ENCODE peak calls at places on chromosomes 2 and 18, in four cellular contexts. O is HCT116, W is SK-N-SH, U is K562. X is an unnamed sample.

GRCh38 chr2:126901459-126901858 is 2.8 kb downstream of the TEX51 start:
- DNase-seq in U (no peak), W (no peak), O (no peak), X (no peak)

GRCh38 chr2:178194600-178195389 is 483 bp downstream of the OSBPL6 start:
- DNase-seq in U (peak; percentile 64), W (peak; percentile 79), O (no peak), X (no peak)

GRCh38 chr2:18119883-18120282 is 241.4 kb downstream of the KCNS3 start:
- DNase-seq in U (no peak), W (no peak), O (no peak), X (no peak)

GRCh38 chr2:200993097-200993496 is 29.6 kb upstream of the ORC2 start:
- DNase-seq in W (no peak), U (no peak), O (no peak), X (no peak)

GRCh38 chr2:161238559-161239415 is 69.4 kb upstream of the PSMD14 start:
- DNase-seq in W (peak; percentile 80), O (no peak), U (no peak), X (no peak)

GRCh38 chr2:182784777-182785176 is 68.7 kb downstream of the DNAJC10 start:
- DNase-seq in O (peak; percentile 28), W (peak; percentile 37), U (peak; percentile 19), X (peak; percentile 52)

GRCh38 chr2:239800785-239801184 is 224.4 kb downstream of the NDUFA10 start:
- DNase-seq in O (no peak), W (no peak), U (no peak), X (no peak)

GRCh38 chr2:101597347-101597944 is 100.1 kb upstream of the MAP4K4 start:
- DNase-seq in O (no peak), W (no peak), U (no peak), X (peak; percentile 92)

GRCh38 chr2:8121826-8122505 is 559.9 kb upstream of the ID2 start:
- DNase-seq in U (no peak), O (no peak), W (no peak), X (no peak)

GRCh38 chr2:215828528-215829184 is 184.7 kb downstream of the MREG start:
- DNase-seq in O (peak; percentile 58), W (peak; percentile 46), U (peak; percentile 51), X (peak; percentile 81)

GRCh38 chr2:85578243-85579180 is 1.1 kb downstream of the VAMP8 start:
- DNase-seq in O (no peak), W (no peak), U (peak; percentile 51), X (no peak)

GRCh38 chr2:187862715-187863114 is 308.5 kb upstream of the TFPI start:
- DNase-seq in W (no peak), U (no peak), O (no peak), X (no peak)

GRCh38 chr18:26119246-26119645 is 14.4 kb upstream of the PSMA8 start:
- DNase-seq in W (no peak), U (no peak), O (no peak), X (no peak)

GRCh38 chr2:53130441-53130943 is 637.1 kb upstream of the CHAC2 start:
- DNase-seq in U (no peak), W (no peak), O (no peak), X (no peak)

GRCh38 chr2:86747708-86748627 is 27.9 kb downstream of the RMND5A start:
- DNase-seq in U (no peak), W (no peak), O (peak; percentile 31), X (peak; percentile 12)

GRCh38 chr2:193475038-193475437 is 1280.3 kb upstream of the TMEFF2 start:
- DNase-seq in U (no peak), O (no peak), W (no peak), X (no peak)

GRCh38 chr2:177665328-177665727 is 272.8 kb downstream of the AGPS start:
- DNase-seq in O (no peak), U (no peak), W (no peak), X (no peak)

GRCh38 chr2:187078297-187078696 is 229.3 kb upstream of the ZSWIM2 start:
- DNase-seq in W (no peak), U (peak; percentile 13), O (no peak), X (peak; percentile 23)

GRCh38 chr18:4430836-4431235 is 24.3 kb downstream of the DLGAP1 start:
- DNase-seq in W (no peak), O (no peak), U (no peak), X (no peak)

GRCh38 chr2:241500431-241500975 is 7.9 kb downstream of the STK25 start:
- DNase-seq in U (no peak), W (peak; percentile 14), O (no peak), X (no peak)
- TF ChIP-seq ELF1 in U (no peak), W (no peak), O (no peak), X (no peak)

GRCh38 chr18:76995896-76996295 is 136.7 kb downstream of the MBP start:
- DNase-seq in U (no peak), O (no peak), W (no peak), X (no peak)
- TF ChIP-seq ELF1 in U (no peak), O (no peak), W (no peak), X (no peak)

GRCh38 chr2:232629201-232629475 is 4.3 kb upstream of the EFHD1 start:
- DNase-seq in U (no peak), O (no peak), W (no peak), X (no peak)
- TF ChIP-seq ELF1 in U (no peak), O (no peak), W (no peak), X (no peak)

DNA sequence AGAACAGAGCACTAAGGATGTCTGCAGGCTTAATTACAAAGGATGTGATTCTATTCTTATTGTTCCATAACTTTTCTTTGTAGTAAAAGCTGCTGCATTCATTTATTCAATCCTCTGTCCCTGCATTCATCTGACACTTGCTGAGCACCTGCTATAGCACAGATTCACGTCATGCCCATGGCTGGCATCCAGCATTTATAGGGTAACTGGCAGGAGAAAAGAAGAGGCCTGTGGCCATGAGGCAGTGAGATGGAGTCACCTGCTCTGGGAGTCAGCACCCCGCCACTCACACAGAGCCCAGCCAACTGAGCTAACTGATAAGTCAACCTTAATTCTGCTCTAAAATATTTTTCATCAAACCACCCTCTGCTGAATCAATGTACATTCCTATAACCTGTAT is 18.3 kb upstream of the CDC42EP3 start:
- DNase-seq in U (no peak), W (no peak), O (no peak), X (no peak)
- TF ChIP-seq ELF1 in U (no peak), W (no peak), O (no peak), X (no peak)

GRCh38 chr18:2894131-2894840 is 47.5 kb downstream of the EMILIN2 start:
- DNase-seq in U (peak; percentile 71), O (no peak), W (no peak), X (peak; percentile 62)
- TF ChIP-seq ELF1 in U (no peak), O (no peak), W (no peak), X (no peak)

GRCh38 chr2:219688560-219689445 is 61.4 kb downstream of the SLC4A3 start:
- DNase-seq in O (peak; percentile 76), U (no peak), W (no peak), X (peak; percentile 36)
- TF ChIP-seq ELF1 in O (no peak), U (no peak), W (no peak), X (no peak)

DNA sequence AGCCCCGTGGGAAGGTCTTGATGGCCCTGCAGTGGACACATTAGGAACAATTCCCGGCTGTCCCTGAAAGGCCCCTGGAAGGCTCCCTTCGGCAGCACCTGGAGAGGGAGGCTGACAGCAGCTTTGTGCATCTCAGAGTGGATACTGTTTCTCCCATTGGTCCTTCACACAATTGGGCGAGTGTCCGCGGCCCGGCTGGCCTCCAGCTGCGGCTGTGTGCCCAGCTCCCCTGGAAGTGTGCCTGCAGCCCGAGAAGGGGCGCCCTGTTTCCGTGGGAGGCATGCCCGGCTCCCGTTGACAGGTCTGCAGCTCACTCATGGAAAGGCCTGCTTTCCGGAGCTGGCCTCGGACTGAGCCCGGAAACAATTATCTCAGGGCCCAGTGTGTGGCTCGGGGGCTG is 103.7 kb downstream of the LPIN1 start:
- DNase-seq in W (no peak), O (no peak), U (no peak), X (no peak)
- TF ChIP-seq ELF1 in W (no peak), O (no peak), U (no peak), X (no peak)

GRCh38 chr18:62128157-62128556 is 58.7 kb downstream of the PIGN start:
- DNase-seq in O (no peak), U (no peak), W (no peak), X (no peak)
- TF ChIP-seq ELF1 in O (no peak), U (no peak), W (no peak), X (no peak)